ENCODE peak calls at places on chromosomes 12 and 14, in nine cellular contexts. I, T, E, G, Q, W, H, D and J are unnamed samples. For H3K4me1 and H3K27me3, the result is how much of the 10 kb centered on the place peaks cover.

GRCh38 chr12:130249376-130249775 is 87.1 kb downstream of the FZD10 start:
- DNase-seq in T (no peak), H (no peak), G (no peak), E (no peak), Q (no peak), W (peak), D (no peak), I (no peak), J (no peak)

GRCh38 chr12:12964255-12964654 is 12.3 kb upstream of the GPRC5D start:
- DNase-seq in T (no peak), Q (no peak), G (no peak), I (no peak), D (no peak), W (no peak), E (no peak), H (no peak), J (no peak)

GRCh38 chr12:127145543-127145928 is 1121.4 kb upstream of the TMEM132C start:
- DNase-seq in W (no peak), T (no peak), E (no peak), Q (no peak), H (no peak), D (no peak), G (no peak), I (no peak), J (no peak)

GRCh38 chr12:120229071-120229582 is 28.2 kb upstream of the RPLP0 start:
- DNase-seq in G (no peak), Q (peak), E (no peak), T (peak), H (no peak), W (no peak), D (no peak), I (no peak), J (no peak)

GRCh38 chr12:6540181-6540877 is 6.0 kb downstream of the GAPDH start:
- DNase-seq in W (peak), G (peak), Q (peak), I (peak), T (peak), E (peak), D (no peak), H (peak), J (peak)

GRCh38 chr12:128807161-128807724 is 16.5 kb downstream of the SLC15A4 start:
- DNase-seq in H (peak), I (no peak), D (no peak), E (no peak), G (no peak), Q (no peak), T (peak), W (no peak), J (no peak)

GRCh38 chr12:62749586-62749985 is 185.4 kb downstream of the PPM1H start:
- DNase-seq in G (no peak), D (no peak), W (no peak), Q (no peak), I (no peak), E (no peak), H (no peak), T (no peak), J (no peak)

GRCh38 chr12:130922584-130922983 is 31.1 kb upstream of the ADGRD1 start:
- DNase-seq in D (no peak), E (no peak), H (no peak), I (no peak), T (no peak), G (no peak), Q (no peak), W (no peak), J (no peak)

GRCh38 chr12:105083551-105084105 is 630 bp downstream of the ALDH1L2 start:
- DNase-seq in E (peak), I (peak), T (peak), H (peak), W (no peak), G (peak), D (peak), Q (peak), J (no peak)

GRCh38 chr12:92551853-92552397 is 150.9 kb upstream of the PLEKHG7 start:
- DNase-seq in I (no peak), H (no peak), E (no peak), W (no peak), D (peak), Q (no peak), T (no peak), G (no peak), J (no peak)

GRCh38 chr14:94451091-94451751 is 1.4 kb downstream of the SERPINA11 start:
- DNase-seq in D (no peak), G (no peak), I (no peak), H (no peak), T (no peak), W (peak), Q (no peak), E (no peak), J (no peak)

GRCh38 chr12:89225808-89226368 is 126.4 kb downstream of the DUSP6 start:
- DNase-seq in G (no peak), I (no peak), H (peak), E (no peak), Q (peak), T (no peak), D (no peak), W (peak), J (no peak)

GRCh38 chr14:65840118-65840751 is 427.7 kb downstream of the FUT8 start:
- DNase-seq in T (peak), W (no peak), Q (no peak), I (no peak), G (no peak), E (no peak), D (no peak), H (no peak), J (no peak)

GRCh38 chr14:99246536-99247083 is 25.4 kb downstream of the BCL11B start:
- DNase-seq in Q (no peak), T (no peak), E (no peak), D (no peak), W (peak), H (no peak), G (no peak), I (no peak), J (no peak)

GRCh38 chr14:99244299-99244959 is 27.6 kb downstream of the BCL11B start:
- DNase-seq in Q (no peak), D (no peak), E (no peak), G (no peak), T (no peak), W (no peak), H (no peak), I (no peak), J (no peak)

GRCh38 chr14:99242816-99243795 is 28.9 kb downstream of the BCL11B start:
- DNase-seq in D (no peak), I (no peak), T (no peak), G (no peak), E (no peak), Q (no peak), W (no peak), H (no peak), J (no peak)

GRCh38 chr14:99245541-99246511 is 26.2 kb downstream of the BCL11B start:
- DNase-seq in E (no peak), D (no peak), G (no peak), W (peak), I (no peak), T (no peak), H (peak), Q (no peak), J (no peak)

GRCh38 chr14:99244960-99245340 is 27.0 kb downstream of the BCL11B start:
- DNase-seq in G (no peak), H (no peak), T (no peak), Q (no peak), W (no peak), D (no peak), I (no peak), E (no peak), J (no peak)
- H3K4me1 ChIP-seq in G (under half), H (under half), T (under half), Q (under half), W (under half), D (under half), I (under half), E (under half), J (under half)

GRCh38 chr14:91356218-91356763 is 61.3 kb downstream of the CCDC88C start:
- DNase-seq in E (no peak), T (no peak), Q (no peak), D (no peak), G (no peak), I (no peak), H (no peak), W (no peak), J (no peak)
- H3K4me3 ChIP-seq in E (no peak), T (no peak), Q (no peak), D (peak), G (no peak), I (no peak), H (no peak), W (no peak), J (no peak)

DNA sequence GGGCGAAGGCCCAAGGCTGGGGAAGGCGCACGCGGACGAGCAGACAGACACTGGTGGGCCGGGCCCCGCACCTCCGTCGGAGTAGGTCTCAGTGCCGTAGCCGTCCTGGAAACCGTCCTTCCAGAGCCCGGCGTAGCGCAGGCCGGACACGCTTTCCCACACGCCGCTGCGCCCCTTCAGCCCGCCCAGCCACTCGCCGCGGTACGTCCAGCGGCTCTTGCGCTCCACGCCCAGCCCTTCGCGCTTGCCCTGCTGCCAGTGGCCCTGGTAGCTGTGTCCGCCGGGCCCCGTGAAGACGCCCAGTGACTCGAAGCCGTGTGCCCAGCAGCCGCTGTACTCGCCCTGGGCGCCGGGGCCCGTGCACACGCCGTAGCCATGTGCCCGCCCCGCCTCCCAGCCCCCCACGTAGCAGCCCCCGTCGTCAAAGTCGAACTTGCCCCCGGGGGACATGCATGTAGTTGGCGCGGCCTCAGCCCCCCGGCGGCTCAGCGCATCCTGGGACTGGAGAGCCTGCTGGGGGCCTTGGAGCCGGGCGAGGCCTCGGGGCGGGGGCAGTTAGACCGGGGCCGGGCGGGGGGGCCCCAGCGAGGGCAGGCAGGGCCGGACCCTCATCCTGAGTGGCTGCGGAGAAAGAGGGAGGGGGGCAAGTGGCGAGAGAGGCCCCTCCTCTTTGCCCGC is 1.4 kb downstream of the JPH4 start:
- DNase-seq in D (no peak), G (no peak), T (no peak), I (no peak), W (peak), E (no peak), Q (peak), H (peak), J (no peak)
- H3K27me3 ChIP-seq in D (under half), G (half or more), T (half or more), I (under half), W (under half), E (under half), Q (under half), H (under half), J (under half)

DNA sequence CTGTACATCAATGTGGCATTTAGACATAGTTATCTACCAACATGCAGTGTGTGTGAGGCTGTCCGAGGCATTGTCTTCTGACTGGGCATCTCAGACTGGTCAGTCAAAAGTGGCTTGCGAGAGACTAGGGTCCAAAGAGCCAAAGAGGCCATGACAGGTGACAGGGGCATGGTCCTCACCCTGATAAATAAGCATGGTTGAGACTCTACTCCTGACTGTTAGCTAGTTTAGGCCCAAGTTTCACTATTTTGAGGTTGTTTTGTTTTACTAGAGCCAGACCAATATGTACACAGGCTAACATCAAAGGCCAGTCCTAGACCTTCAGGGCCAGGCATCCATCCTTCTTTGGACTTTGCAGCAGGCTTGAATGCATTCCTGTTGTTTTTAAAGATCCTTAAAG is 76.9 kb upstream of the SRSF5 start:
- DNase-seq in E (no peak), G (no peak), Q (no peak), I (no peak), T (no peak), D (no peak), H (no peak), W (no peak), J (no peak)
- H3K4me1 ChIP-seq in E (half or more), G (half or more), Q (under half), I (under half), T (under half), D (under half), H (under half), W (under half), J (under half)